ENCODE peak calls at places on chromosomes 5 and 9, in five cellular contexts. F is K562, R is SK-N-SH, U is GM12878, G is HepG2. D is an unnamed sample.
A peak's percentile ranks its signal among the peaks of the same experiment; 100 is the strongest.

GRCh38 chr5:172769598-172770373 is 1.2 kb downstream of the DUSP1 start:
- DNase-seq in G (no peak), U (no peak), R (peak; percentile 49), F (no peak), D (peak; percentile 51)

GRCh38 chr5:11683666-11684065 is 220.6 kb downstream of the CTNND2 start:
- DNase-seq in R (no peak), U (no peak), F (no peak), G (no peak), D (no peak)

GRCh38 chr9:61666849-61667371 is 477.1 kb downstream of the SPATA31A7 start:
- DNase-seq in G (no peak), F (no peak), U (no peak), R (no peak), D (no peak)

GRCh38 chr5:56175465-56175864 is 57.7 kb downstream of the ANKRD55 start:
- DNase-seq in U (no peak), R (no peak), F (no peak), G (no peak), D (peak; percentile 84)

GRCh38 chr9:104564358-104564757 is 4.6 kb upstream of the OR13C8 start:
- DNase-seq in R (no peak), G (no peak), U (no peak), F (no peak), D (no peak)

GRCh38 chr9:2241461-2241874 is 226.3 kb downstream of the SMARCA2 start:
- DNase-seq in U (no peak), F (peak; percentile 6), G (no peak), R (peak; percentile 33), D (peak; percentile 86)

GRCh38 chr9:21904371-21904770 is 89.8 kb downstream of the CDKN2A start:
- DNase-seq in U (no peak), G (no peak), R (no peak), F (no peak), D (peak; percentile 63)

GRCh38 chr9:70753311-70753710 is 338.9 kb upstream of the KLF9 start:
- DNase-seq in R (no peak), G (no peak), F (no peak), U (no peak), D (no peak)

GRCh38 chr5:100517301-100517974 is 17.7 kb upstream of the FAM174A start:
- DNase-seq in G (no peak), R (no peak), F (no peak), U (no peak), D (no peak)

GRCh38 chr5:179268399-179268952 is 76.8 kb downstream of the ADAMTS2 start:
- DNase-seq in U (no peak), G (peak; percentile 27), F (no peak), R (peak; percentile 18), D (no peak)

GRCh38 chr5:180135128-180135955 is 63.8 kb upstream of the RNF130 start:
- DNase-seq in G (no peak), R (no peak), U (no peak), F (no peak), D (peak; percentile 79)

GRCh38 chr5:149732500-149733128 is 2.5 kb downstream of the PPARGC1B start:
- DNase-seq in U (no peak), F (peak; percentile 58), R (no peak), G (peak; percentile 32), D (no peak)

GRCh38 chr5:64814073-64814472 is 45.3 kb downstream of the CWC27 start:
- DNase-seq in G (no peak), F (no peak), R (no peak), U (peak; percentile 19), D (no peak)

GRCh38 chr9:111807197-111807596 is 12.5 kb upstream of the SHOC1 start:
- DNase-seq in F (no peak), R (no peak), U (no peak), G (no peak), D (no peak)

GRCh38 chr9:84145780-84146179 is 165.2 kb downstream of the RMI1 start:
- DNase-seq in F (no peak), R (no peak), U (no peak), G (no peak), D (no peak)

GRCh38 chr9:95606951-95607350 is 90.2 kb upstream of the PTCH1 start:
- DNase-seq in F (no peak), R (no peak), U (no peak), G (no peak), D (no peak)

GRCh38 chr9:93317495-93318094 is 133.7 kb downstream of the WNK2 start:
- DNase-seq in G (no peak), F (no peak), U (no peak), R (no peak), D (no peak)

GRCh38 chr5:180070726-180071417 is 687 bp downstream of the RNF130 start:
- DNase-seq in R (peak; percentile 75), F (no peak), G (no peak), U (no peak), D (peak; percentile 55)

GRCh38 chr5:102582706-102583105 is 83.9 kb upstream of the SLCO6A1 start:
- DNase-seq in G (no peak), F (no peak), R (no peak), U (no peak), D (no peak)

GRCh38 chr5:6452622-6453504 is 4.2 kb downstream of the UBE2QL1 start:
- DNase-seq in U (no peak), F (no peak), G (no peak), R (no peak), D (no peak)

GRCh38 chr9:10059044-10059443 is 553.8 kb downstream of the PTPRD start:
- DNase-seq in U (no peak), G (no peak), F (no peak), R (no peak), D (peak; percentile 28)

GRCh38 chr9:75713373-75713772 is 177.1 kb upstream of the PCSK5 start:
- DNase-seq in U (no peak), F (no peak), G (no peak), R (no peak), D (no peak)

GRCh38 chr9:129284607-129285291 is 106.7 kb upstream of the IER5L start:
- DNase-seq in R (no peak), F (no peak), G (no peak), U (no peak), D (no peak)

GRCh38 chr9:116546711-116547581 is 140.2 kb upstream of the TRIM32 start:
- DNase-seq in R (no peak), U (no peak), F (no peak), G (peak; percentile 90), D (peak; percentile 48)

GRCh38 chr9:36021968-36022367 is 14.7 kb upstream of the RECK start:
- DNase-seq in U (no peak), F (no peak), G (no peak), R (no peak), D (no peak)

GRCh38 chr9:36018129-36018528 is 18.6 kb upstream of the RECK start:
- DNase-seq in F (no peak), G (no peak), R (no peak), U (no peak), D (peak; percentile 73)

GRCh38 chr9:36023260-36024048 is 13.3 kb upstream of the RECK start:
- DNase-seq in R (peak; percentile 68), U (peak; percentile 15), G (peak; percentile 39), F (peak; percentile 34), D (peak; percentile 78)

GRCh38 chr9:36017278-36017677 is 19.4 kb upstream of the RECK start:
- DNase-seq in U (no peak), R (no peak), G (no peak), F (no peak), D (peak; percentile 56)

DNA sequence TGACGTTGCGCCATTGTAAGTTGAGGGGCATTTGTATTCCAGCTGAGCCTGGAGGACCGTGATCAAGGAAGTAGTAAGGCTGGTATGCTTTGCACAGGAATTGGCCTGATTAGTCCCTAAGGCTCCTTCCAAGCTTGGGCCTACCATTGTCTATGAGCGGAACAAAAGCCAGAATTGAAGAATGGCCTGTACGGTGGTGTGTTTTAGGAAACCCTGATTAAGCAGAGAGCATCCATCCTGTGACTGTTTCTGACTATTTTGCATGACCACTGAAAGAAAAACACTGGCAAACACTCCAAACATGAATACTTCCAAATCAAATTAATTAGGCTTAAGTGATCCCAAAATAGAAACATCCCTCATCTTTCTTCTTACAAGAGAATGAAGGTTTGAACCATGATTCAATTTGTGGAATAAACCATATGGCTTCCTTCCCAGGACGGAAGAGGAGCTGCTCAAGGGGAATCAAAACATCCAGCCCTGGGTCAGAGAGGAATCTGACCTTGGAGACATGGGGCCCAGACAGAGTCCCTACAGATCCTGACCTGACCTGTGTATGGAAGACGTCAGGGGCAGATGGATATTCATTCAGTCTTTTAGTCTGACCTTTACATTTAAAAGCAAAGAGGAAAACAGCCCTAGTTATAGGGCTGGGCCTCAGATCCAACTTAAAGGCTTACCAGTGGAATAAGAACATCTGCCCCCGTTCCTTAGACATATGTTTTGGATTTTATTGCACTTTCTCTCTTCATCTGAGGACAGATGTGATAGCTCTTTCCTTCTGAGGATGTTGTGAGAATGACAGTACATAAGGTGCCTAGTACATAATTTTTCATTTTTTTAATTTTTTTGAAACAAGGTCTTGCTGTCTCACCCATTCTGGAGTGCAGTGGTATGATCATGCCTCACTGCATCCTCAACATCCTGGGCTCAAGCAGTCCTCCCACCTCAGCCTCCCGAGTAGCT is 17.7 kb upstream of the RECK start:
- DNase-seq in R (peak; percentile 33), F (no peak), G (no peak), U (no peak), D (peak; percentile 81)
- TF ChIP-seq MXI1 in R (no peak), F (no peak), G (no peak), U (no peak), D (no peak)

DNA sequence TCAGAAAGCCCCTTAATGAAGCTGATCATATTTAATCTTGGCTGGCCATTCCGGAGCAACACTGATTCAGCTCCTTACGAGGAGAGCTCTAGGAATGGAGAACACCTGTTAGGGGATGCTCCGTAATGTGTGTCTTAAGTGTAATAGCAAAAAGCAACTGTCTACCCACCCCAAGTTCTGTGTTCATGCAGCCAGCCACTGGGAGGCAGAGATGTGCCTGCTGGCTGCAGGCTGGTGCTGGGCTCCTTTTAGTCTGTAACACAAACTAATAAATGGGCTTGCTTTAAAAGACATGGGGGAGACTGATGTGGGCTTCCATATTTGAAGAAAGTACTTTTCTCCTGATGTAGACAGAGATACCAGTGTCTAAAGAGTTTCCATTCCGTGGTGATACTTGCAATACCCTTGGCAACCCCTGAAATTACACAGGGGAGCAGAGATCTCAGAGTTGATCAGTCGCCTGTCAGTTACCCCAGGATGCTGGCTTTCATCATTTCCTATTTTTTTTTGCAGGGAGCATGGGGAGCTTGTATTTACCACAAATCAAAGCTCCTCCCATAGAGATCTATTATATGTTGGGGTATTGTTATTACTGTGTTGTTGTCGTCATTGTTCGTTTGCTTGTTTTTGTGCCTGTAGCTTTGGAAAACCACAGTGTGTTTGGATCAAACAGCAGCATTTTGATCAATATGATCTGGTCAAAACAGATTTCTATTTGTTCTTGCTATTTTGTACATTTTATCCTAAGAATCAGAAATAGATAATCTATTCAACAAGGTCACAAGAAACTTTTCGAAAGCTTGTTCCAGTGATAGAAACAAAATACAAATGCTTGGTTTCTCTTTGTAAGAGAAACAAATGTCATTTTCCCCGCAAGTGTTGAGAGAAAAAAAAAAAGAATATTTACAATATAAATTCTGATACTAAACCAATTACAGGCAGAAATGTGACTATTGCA is 65.8 kb downstream of the MTX3 start:
- DNase-seq in G (no peak), F (no peak), R (no peak), U (no peak), D (peak; percentile 41)
- TF ChIP-seq MXI1 in G (no peak), F (no peak), R (no peak), U (no peak), D (no peak)

GRCh38 chr9:14530301-14530700 is 162.9 kb downstream of the ZDHHC21 start:
- DNase-seq in R (no peak), F (no peak), G (no peak), U (no peak), D (no peak)
- TF ChIP-seq MXI1 in R (no peak), F (no peak), G (no peak), U (no peak), D (no peak)

GRCh38 chr9:37119907-37120839 is at the start of gene ZCCHC7:
- DNase-seq in G (peak; percentile 87), R (peak; percentile 97), F (peak; percentile 99), U (peak; percentile 89), D (peak; percentile 93)
- TF ChIP-seq MXI1 in G (peak; percentile 83), R (peak; percentile 89), F (peak; percentile 30), U (peak; percentile 99), D (peak; percentile 94)